ENCODE peak calls at places on chromosomes 11 and 22, in ten cellular contexts. J, T, I, A, B, F, Q, Y, E and Z are unnamed samples.
A peak's percentile ranks its signal among the peaks of the same experiment; 100 is the strongest.

GRCh38 chr11:67277231-67277961 is 11.1 kb downstream of the GRK2 start:
- DNase-seq in B (peak; percentile 89), J (no peak), Y (peak; percentile 64), Q (peak; percentile 97), F (peak; percentile 42), A (peak; percentile 98), I (peak; percentile 82), T (peak; percentile 74), E (peak; percentile 97), Z (peak; percentile 98)

GRCh38 chr11:112785717-112786116 is 175.5 kb upstream of the NCAM1 start:
- DNase-seq in A (peak; percentile 66), B (no peak), E (no peak), Q (peak; percentile 72), Y (no peak), J (no peak), T (peak; percentile 17), I (no peak), F (peak; percentile 56), Z (no peak)

GRCh38 chr22:17131686-17132085 is 10.5 kb upstream of the TMEM121B start:
- DNase-seq in F (no peak), B (peak; percentile 46), Y (peak; percentile 56), E (peak; percentile 57), Q (no peak), J (peak; percentile 50), I (no peak), T (no peak), A (no peak), Z (no peak)

GRCh38 chr11:68191661-68192579 is 21.2 kb downstream of the KMT5B start:
- DNase-seq in B (no peak), Y (no peak), J (no peak), I (no peak), E (no peak), Q (no peak), T (no peak), F (peak; percentile 40), A (no peak), Z (peak; percentile 55)

GRCh38 chr22:49298834-49299750 is 528.6 kb downstream of the BRD1 start:
- DNase-seq in T (no peak), E (no peak), I (no peak), B (no peak), Q (peak; percentile 47), Y (no peak), J (no peak), A (peak; percentile 63), F (no peak), Z (no peak)

GRCh38 chr11:118565062-118565461 is 669 bp downstream of the IFT46 start:
- DNase-seq in I (no peak), B (no peak), F (no peak), E (no peak), Q (no peak), T (peak; percentile 8), Y (no peak), A (no peak), J (no peak), Z (no peak)

GRCh38 chr11:44096360-44097188 is 1.1 kb downstream of the EXT2 start:
- DNase-seq in B (peak; percentile 42), J (no peak), F (peak; percentile 44), Q (no peak), A (no peak), Y (no peak), I (no peak), E (peak; percentile 6), T (peak; percentile 61), Z (no peak)

GRCh38 chr11:61718613-61719302 is 33.7 kb upstream of the MYRF start:
- DNase-seq in Q (no peak), I (no peak), F (peak; percentile 51), E (no peak), T (peak; percentile 83), J (peak; percentile 79), A (no peak), Y (peak; percentile 83), B (peak; percentile 86), Z (no peak)

GRCh38 chr22:28907311-28908008 is 24.1 kb downstream of the ZNRF3 start:
- DNase-seq in T (no peak), Y (no peak), E (no peak), F (no peak), J (no peak), Q (no peak), I (peak; percentile 72), B (no peak), A (peak; percentile 66), Z (no peak)

GRCh38 chr11:99632969-99633368 is 612.2 kb downstream of the CNTN5 start:
- DNase-seq in E (no peak), A (no peak), B (no peak), Q (no peak), I (no peak), J (no peak), F (peak; percentile 15), Y (no peak), T (no peak), Z (peak; percentile 92)

GRCh38 chr22:39456262-39457046 is at the start of gene MGAT3:
- DNase-seq in Y (no peak), A (no peak), J (no peak), B (no peak), T (no peak), F (no peak), I (no peak), Q (no peak), E (no peak), Z (no peak)

GRCh38 chr11:89416961-89417360 is 74.2 kb downstream of the NOX4 start:
- DNase-seq in Y (no peak), E (no peak), F (no peak), T (no peak), B (no peak), Q (no peak), A (no peak), I (no peak), J (no peak), Z (no peak)

GRCh38 chr22:17079572-17079971 is 5.2 kb upstream of the IL17RA start:
- DNase-seq in A (peak; percentile 32), I (no peak), B (no peak), E (no peak), J (no peak), Y (no peak), Q (no peak), F (no peak), T (no peak), Z (no peak)

GRCh38 chr22:24444729-24445466 is 17.5 kb downstream of the ADORA2A start:
- DNase-seq in Y (peak; percentile 25), B (no peak), I (no peak), F (no peak), Q (peak; percentile 68), E (no peak), A (no peak), T (no peak), J (no peak), Z (no peak)

GRCh38 chr11:47330002-47330911 is 22.2 kb downstream of the MYBPC3 start:
- DNase-seq in T (peak; percentile 45), Y (no peak), Q (no peak), B (no peak), E (no peak), A (no peak), F (no peak), J (no peak), I (no peak), Z (no peak)

GRCh38 chr22:37259540-37260029 is 15.5 kb upstream of the RAC2 start:
- DNase-seq in Q (no peak), E (no peak), F (peak; percentile 56), Y (peak; percentile 68), J (peak; percentile 16), I (no peak), A (no peak), T (peak; percentile 59), B (peak; percentile 53), Z (peak; percentile 78)

GRCh38 chr11:120029321-120029720 is 108.6 kb downstream of the TRIM29 start:
- DNase-seq in I (no peak), E (no peak), A (peak; percentile 57), Y (no peak), J (no peak), B (no peak), Q (peak; percentile 61), F (no peak), T (no peak), Z (no peak)

GRCh38 chr11:63242089-63242762 is 1.2 kb downstream of the SLC22A25 start:
- DNase-seq in J (no peak), Y (no peak), Q (no peak), B (no peak), T (no peak), I (no peak), F (no peak), E (no peak), A (no peak), Z (no peak)

GRCh38 chr11:119618208-119618909 is 110.6 kb downstream of the NECTIN1 start:
- DNase-seq in E (no peak), A (peak; percentile 89), I (no peak), J (no peak), F (no peak), Q (no peak), B (no peak), T (peak; percentile 16), Y (no peak), Z (peak; percentile 18)

GRCh38 chr11:30172872-30173271 is 57.9 kb upstream of the FSHB start:
- DNase-seq in A (no peak), T (no peak), F (peak; percentile 43), I (no peak), J (no peak), Q (no peak), Y (no peak), E (no peak), B (peak; percentile 11), Z (no peak)